ENCODE peak calls at places on chromosomes 7 and 10, in eight cellular contexts. N is transverse colon, P is thyroid gland, L is body of pancreas, J is prostate gland, B is Peyer's patch, C is adipocyte, R is SJCRH30. W is an unnamed sample. For H3K27me3 and H3K9me3, the result is how much of the 10 kb centered on the place peaks cover.

GRCh38 chr10:96833220-96834001 is 1.3 kb downstream of the LCOR start:
- DNase-seq in J (peak), P (no peak), C (peak), R (peak), N (peak), L (peak), B (no peak), W (no peak)

GRCh38 chr7:45001138-45001694 is 1.2 kb downstream of the CCM2 start:
- DNase-seq in N (peak), R (no peak), P (peak), C (peak), L (peak), J (no peak), B (peak), W (peak)

GRCh38 chr7:45644237-45644636 is 70.1 kb downstream of the ADCY1 start:
- DNase-seq in J (no peak), R (no peak), P (no peak), L (no peak), B (no peak), N (no peak), C (no peak), W (no peak)

GRCh38 chr10:24858244-24858907 is 94.0 kb downstream of the PRTFDC1 start:
- DNase-seq in L (no peak), P (no peak), B (no peak), C (peak), N (no peak), J (no peak), R (peak), W (no peak)

GRCh38 chr7:123533929-123534382 is 439 bp downstream of the IQUB start:
- DNase-seq in C (no peak), B (peak), L (no peak), R (no peak), N (no peak), P (no peak), J (no peak), W (no peak)

GRCh38 chr7:111010833-111011232 is 80.1 kb upstream of the LRRN3 start:
- DNase-seq in L (no peak), R (no peak), C (no peak), B (no peak), J (no peak), N (no peak), P (no peak), W (no peak)

GRCh38 chr10:87635498-87636312 is 24.0 kb upstream of the PAPSS2 start:
- DNase-seq in C (peak), P (no peak), L (no peak), B (no peak), R (no peak), J (no peak), N (no peak), W (no peak)

GRCh38 chr7:26590709-26591108 is 273.7 kb downstream of the SKAP2 start:
- DNase-seq in L (no peak), R (no peak), P (no peak), J (no peak), B (no peak), N (no peak), C (no peak), W (no peak)

GRCh38 chr10:129332476-129332875 is 134.6 kb upstream of the MGMT start:
- DNase-seq in B (no peak), R (peak), J (no peak), P (no peak), N (no peak), L (no peak), C (no peak), W (no peak)

GRCh38 chr10:72525277-72525676 is 100.6 kb downstream of the MICU1 start:
- DNase-seq in N (no peak), B (no peak), L (no peak), R (peak), P (no peak), C (peak), J (no peak), W (no peak)

GRCh38 chr10:68434657-68435056 is 27.6 kb upstream of the RUFY2 start:
- DNase-seq in L (no peak), J (no peak), B (no peak), N (no peak), P (no peak), R (no peak), C (no peak), W (no peak)

GRCh38 chr10:72085864-72086465 is 2.4 kb downstream of the SPOCK2 start:
- DNase-seq in L (no peak), B (no peak), J (no peak), R (no peak), N (no peak), P (no peak), C (no peak), W (no peak)

GRCh38 chr7:152050547-152050971 is 25.1 kb downstream of the GALNT11 start:
- DNase-seq in C (peak), B (no peak), N (no peak), R (peak), P (peak), J (no peak), L (no peak), W (no peak)

GRCh38 chr7:148670374-148670773 is 28.3 kb upstream of the CUL1 start:
- DNase-seq in N (no peak), L (no peak), C (peak), R (no peak), P (no peak), J (no peak), B (no peak), W (no peak)

GRCh38 chr7:116169060-116169459 is 41.3 kb upstream of the TES start:
- DNase-seq in P (no peak), N (no peak), L (no peak), B (no peak), C (peak), J (no peak), R (no peak), W (no peak)

GRCh38 chr7:138137423-138138171 is 61.3 kb downstream of the AKR1D1 start:
- DNase-seq in J (no peak), L (no peak), N (no peak), P (no peak), R (no peak), B (no peak), C (no peak), W (no peak)

GRCh38 chr10:120480848-120481247 is 23.8 kb downstream of the PLPP4 start:
- DNase-seq in J (no peak), C (no peak), P (no peak), L (no peak), B (no peak), N (no peak), R (no peak), W (no peak)

GRCh38 chr7:70808876-70809275 is 323.1 kb upstream of the GALNT17 start:
- DNase-seq in R (no peak), N (no peak), C (no peak), L (no peak), B (no peak), J (no peak), P (no peak), W (no peak)

GRCh38 chr7:94923412-94923811 is 16.0 kb downstream of the PPP1R9A start:
- DNase-seq in B (no peak), J (no peak), P (no peak), R (no peak), N (no peak), C (no peak), L (no peak), W (no peak)

GRCh38 chr10:131419797-131420196 is 108.3 kb upstream of the TCERG1L start:
- DNase-seq in N (no peak), L (no peak), C (no peak), J (no peak), R (no peak), B (no peak), P (no peak), W (no peak)

GRCh38 chr7:94382746-94383145 is 11.9 kb upstream of the COL1A2 start:
- DNase-seq in B (no peak), P (no peak), J (no peak), N (no peak), R (no peak), C (no peak), L (no peak), W (no peak)

GRCh38 chr7:151761256-151761655 is 115.7 kb downstream of the PRKAG2 start:
- DNase-seq in C (no peak), J (no peak), P (peak), R (no peak), N (peak), B (no peak), L (no peak), W (no peak)

GRCh38 chr10:110946496-110946895 is 27.1 kb downstream of the SHOC2 start:
- DNase-seq in L (no peak), P (no peak), B (no peak), J (no peak), C (no peak), R (no peak), N (no peak), W (no peak)

GRCh38 chr7:112453505-112454171 is 3.4 kb downstream of the IFRD1 start:
- DNase-seq in N (no peak), J (no peak), L (no peak), P (no peak), B (no peak), C (peak), R (no peak), W (no peak)

GRCh38 chr10:70479161-70479531 is 579 bp downstream of the PALD1 start:
- DNase-seq in N (no peak), R (peak), B (no peak), C (no peak), P (no peak), J (no peak), L (no peak), W (no peak)
- H3K4me3 ChIP-seq in N (peak), R (peak), B (peak), C (no peak), P (no peak), J (peak), L (peak), W (peak)

GRCh38 chr10:45375101-45375500 is 1.1 kb downstream of the ALOX5 start:
- DNase-seq in P (no peak), C (no peak), L (no peak), N (no peak), R (no peak), J (no peak), B (no peak), W (no peak)
- H3K27me3 ChIP-seq in P (under half), C (half or more), L (under half), N (under half), R (under half), J (under half), B (under half), W (under half)

GRCh38 chr7:30744075-30744417 is 7.9 kb upstream of the INMT start:
- DNase-seq in N (no peak), J (no peak), C (no peak), P (no peak), B (no peak), L (no peak), R (no peak), W (no peak)
- H3K9me3 ChIP-seq in N (under half), J (under half), C (under half), P (under half), B (under half), L (under half), R (under half), W (under half)

GRCh38 chr10:73648252-73648651 is 7.0 kb upstream of the MYOZ1 start:
- DNase-seq in J (no peak), N (no peak), L (no peak), B (no peak), P (no peak), R (no peak), C (no peak), W (no peak)
- H3K4me3 ChIP-seq in J (peak), N (no peak), L (peak), B (peak), P (peak), R (no peak), C (peak), W (peak)

GRCh38 chr7:101174322-101174854 is 5.7 kb downstream of the NAT16 start:
- DNase-seq in R (no peak), J (no peak), C (no peak), N (no peak), B (no peak), L (no peak), P (no peak), W (no peak)

GRCh38 chr7:101177644-101178043 is 2.4 kb downstream of the NAT16 start:
- DNase-seq in P (no peak), C (no peak), J (no peak), R (no peak), B (no peak), N (no peak), L (no peak), W (no peak)

GRCh38 chr7:101172854-101173751 is 7.0 kb downstream of the NAT16 start:
- DNase-seq in N (peak), B (no peak), P (peak), J (peak), L (peak), R (no peak), C (peak), W (no peak)

GRCh38 chr7:101173752-101174244 is 6.3 kb downstream of the NAT16 start:
- DNase-seq in C (peak), J (no peak), N (no peak), B (peak), R (peak), P (peak), L (no peak), W (peak)

DNA sequence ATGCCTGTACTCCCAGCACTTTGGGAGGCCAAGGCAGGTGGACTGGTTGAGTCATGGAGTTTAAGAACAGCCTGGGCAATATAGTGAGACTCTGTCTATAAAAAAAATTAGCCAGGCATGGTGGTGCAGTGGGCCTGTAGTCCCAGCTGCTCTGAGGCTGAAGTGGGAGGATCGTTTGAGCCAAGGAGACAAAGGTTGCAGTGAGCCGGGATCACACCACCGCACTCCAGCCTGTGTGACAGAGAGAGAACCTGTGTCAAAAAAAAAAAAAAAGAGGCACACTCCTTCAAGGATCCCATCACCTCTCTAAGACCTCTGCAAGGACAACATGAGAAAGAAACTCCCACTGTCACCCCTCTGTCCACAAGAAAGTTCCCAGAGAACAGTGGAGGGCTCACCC is 4.4 kb downstream of the NAT16 start:
- DNase-seq in J (no peak), R (no peak), B (no peak), N (no peak), L (no peak), P (no peak), C (no peak), W (no peak)
- H3K27me3 ChIP-seq in J (under half), R (under half), B (half or more), N (half or more), L (under half), P (under half), C (half or more), W (half or more)

GRCh38 chr7:63029207-63029522 is 969.5 kb upstream of the ZNF722 start:
- DNase-seq in J (no peak), R (no peak), B (no peak), L (no peak), C (no peak), N (no peak), P (no peak), W (no peak)
- H3K9me3 ChIP-seq in J (under half), R (under half), B (under half), L (under half), C (under half), N (under half), P (under half), W (under half)

DNA sequence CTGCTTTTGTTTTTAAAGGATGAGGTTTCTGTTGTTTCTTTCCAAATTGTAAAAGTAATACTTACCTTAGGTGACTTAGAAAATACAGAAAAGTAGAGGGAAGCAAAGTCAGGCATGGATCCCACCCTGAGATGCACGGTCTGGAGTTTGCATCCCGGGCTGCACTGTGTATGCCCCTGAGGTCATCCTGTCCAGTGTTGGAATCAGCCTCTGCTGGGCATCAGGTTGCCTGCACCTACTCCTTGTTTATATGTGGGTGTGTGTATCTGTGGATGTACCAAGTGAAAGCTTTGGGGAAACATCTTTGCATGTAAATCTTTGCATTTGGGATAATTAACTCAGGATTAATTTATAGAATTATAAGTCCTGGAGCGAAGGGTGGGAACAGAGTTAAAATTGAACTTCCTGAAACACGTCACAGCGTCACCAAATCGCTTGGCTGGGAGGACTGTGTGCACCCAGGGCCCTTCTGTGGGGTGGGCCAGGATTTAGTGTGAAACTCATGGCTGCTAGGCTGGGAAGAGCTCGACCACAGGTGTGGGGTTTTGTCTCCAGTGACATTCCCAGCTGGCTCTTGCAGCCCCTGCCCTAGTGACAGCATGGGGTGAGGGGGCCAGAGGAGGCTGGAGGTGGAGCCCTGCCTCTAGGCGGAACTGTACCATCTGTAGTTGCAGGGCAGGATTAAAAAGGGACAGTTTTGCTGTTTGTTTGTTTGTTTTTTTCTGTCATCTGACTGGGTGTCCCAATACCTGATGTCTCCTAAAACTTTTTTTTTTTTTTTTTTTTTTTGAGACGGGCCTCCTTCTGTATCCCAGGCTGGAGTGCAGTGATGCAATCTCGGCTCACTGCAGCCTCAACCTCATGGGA is 28.0 kb downstream of the GTF2IRD1 start:
- DNase-seq in P (no peak), L (no peak), N (no peak), B (no peak), J (no peak), R (peak), C (peak), W (no peak)
- H3K4me3 ChIP-seq in P (no peak), L (no peak), N (no peak), B (no peak), J (no peak), R (no peak), C (peak), W (no peak)

DNA sequence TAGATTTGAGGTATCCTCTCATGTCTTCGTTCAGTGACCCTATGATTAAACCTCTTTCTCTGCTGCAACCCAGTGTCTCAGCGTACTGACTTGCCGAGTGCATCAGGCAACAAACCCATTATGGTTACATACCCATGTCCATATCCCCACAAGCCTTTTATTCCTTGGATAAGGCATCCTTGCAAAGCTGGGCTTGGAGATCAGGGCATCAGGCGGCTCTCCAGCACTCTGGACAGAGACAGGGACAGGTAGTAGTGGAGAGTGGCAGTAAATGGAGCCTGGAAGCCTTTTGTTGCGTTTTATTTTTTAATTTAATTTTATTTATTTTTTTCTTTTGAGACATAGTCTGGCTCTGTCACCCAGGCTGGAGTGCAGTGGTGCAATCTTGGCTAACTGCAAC is 32.0 kb upstream of the NPFFR1 start:
- DNase-seq in J (no peak), C (no peak), L (no peak), N (no peak), P (no peak), R (peak), B (no peak), W (no peak)
- H3K27me3 ChIP-seq in J (under half), C (under half), L (under half), N (under half), P (under half), R (under half), B (under half), W (under half)

W was measured in effector memory CD4-positive, alpha-beta T cell.